ENCODE peak calls at places on chromosomes 4 and X, in eight cellular contexts. V is transverse colon; G is CD8-positive, alpha-beta memory T cell; J is neuronal stem cell; W is spleen; E is naive thymus-derived CD4-positive, alpha-beta T cell; Z is HFF-Myc; K is heart left ventricle. P is an unnamed sample.

GRCh38 chrX:53930513-53931380 is 113.5 kb downstream of the PHF8 start:
- DNase-seq in K (no peak), G (no peak), Z (no peak), E (no peak), J (no peak), W (no peak), V (no peak), P (peak)

GRCh38 chr4:184330008-184330400 is 112.3 kb upstream of the ENPP6 start:
- DNase-seq in Z (no peak), K (no peak), J (no peak), G (no peak), V (peak), E (no peak), W (peak), P (peak)

GRCh38 chrX:140343226-140343873 is 161.5 kb downstream of the SOX3 start:
- DNase-seq in J (no peak), E (no peak), V (no peak), G (no peak), Z (no peak), K (no peak), W (no peak), P (peak)

GRCh38 chrX:26918633-26919032 is 544.5 kb downstream of the PPP4R3C start:
- DNase-seq in J (peak), E (no peak), V (no peak), Z (no peak), G (no peak), W (no peak), K (no peak), P (no peak)

GRCh38 chr4:40149960-40150385 is 46.9 kb upstream of the RHOH start:
- DNase-seq in J (peak), G (peak), W (no peak), V (peak), Z (peak), E (peak), K (peak), P (peak)

GRCh38 chr4:39614487-39615162 is 24.0 kb downstream of the SMIM14 start:
- DNase-seq in G (no peak), J (no peak), E (no peak), Z (no peak), W (no peak), K (no peak), V (no peak), P (peak)

GRCh38 chrX:16628954-16629595 is 20.9 kb upstream of the S100G start:
- DNase-seq in E (no peak), Z (no peak), K (no peak), J (peak), W (no peak), V (no peak), G (no peak), P (no peak)

GRCh38 chr4:40749717-40750460 is at the start of gene NSUN7:
- DNase-seq in K (no peak), J (peak), W (peak), Z (no peak), G (no peak), V (peak), E (peak), P (peak)

GRCh38 chr4:20288047-20288650 is 36.4 kb downstream of the SLIT2 start:
- DNase-seq in V (no peak), Z (peak), W (no peak), G (no peak), E (no peak), K (no peak), J (no peak), P (peak)

GRCh38 chr4:31059753-31060522 is 339.8 kb downstream of the PCDH7 start:
- DNase-seq in W (no peak), E (no peak), Z (no peak), V (no peak), G (no peak), K (no peak), J (no peak), P (peak)
- H3K4me3 ChIP-seq in W (no peak), E (no peak), Z (no peak), V (no peak), G (no peak), K (no peak), J (no peak), P (no peak)

DNA sequence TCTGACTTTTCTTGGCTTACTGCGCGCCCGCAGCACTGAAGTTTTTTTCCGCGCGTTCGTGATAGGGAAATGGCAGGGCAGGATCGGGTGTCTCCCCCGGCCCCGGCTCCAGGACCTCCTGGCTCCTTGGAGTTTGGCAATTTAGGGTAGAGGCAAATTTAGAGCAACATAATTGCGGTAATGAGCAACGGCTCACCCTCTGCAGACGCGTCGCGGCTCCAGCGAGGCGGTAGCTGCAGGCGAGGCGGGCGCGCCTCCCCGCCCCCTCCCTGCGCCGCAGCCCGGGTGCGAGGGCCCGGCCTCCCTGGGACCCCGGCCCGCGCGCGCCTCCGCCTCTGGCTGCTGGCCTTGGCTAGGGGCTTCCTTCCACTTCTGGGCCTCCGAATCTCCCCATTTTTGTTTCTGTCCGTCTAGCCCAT is 6.2 kb downstream of the MSX1 start:
- DNase-seq in V (no peak), W (no peak), G (no peak), K (no peak), J (no peak), Z (no peak), E (no peak), P (no peak)
- H3K4me3 ChIP-seq in V (no peak), W (no peak), G (no peak), K (peak), J (peak), Z (no peak), E (no peak), P (peak)

GRCh38 chr4:25062098-25062497 is 31.4 kb upstream of the LGI2 start:
- DNase-seq in Z (no peak), K (no peak), J (no peak), G (no peak), W (no peak), E (no peak), V (no peak), P (no peak)

GRCh38 chr4:25058796-25059195 is 28.1 kb upstream of the LGI2 start:
- DNase-seq in Z (no peak), J (no peak), E (no peak), W (no peak), V (no peak), G (no peak), K (no peak), P (no peak)

GRCh38 chr4:25060179-25060578 is 29.4 kb upstream of the LGI2 start:
- DNase-seq in E (no peak), K (no peak), G (no peak), W (no peak), V (no peak), Z (no peak), J (no peak), P (no peak)

GRCh38 chr4:25061602-25062001 is 30.9 kb upstream of the LGI2 start:
- DNase-seq in K (no peak), V (no peak), G (no peak), J (no peak), E (no peak), W (no peak), Z (no peak), P (no peak)

GRCh38 chr4:25060586-25061340 is 30.0 kb upstream of the LGI2 start:
- DNase-seq in W (no peak), K (no peak), Z (no peak), E (no peak), G (no peak), V (no peak), J (no peak), P (no peak)
- H3K4me3 ChIP-seq in W (no peak), K (no peak), Z (no peak), E (no peak), G (no peak), V (no peak), J (no peak), P (no peak)

GRCh38 chrX:12973561-12974216 is 1.2 kb upstream of the TMSB4X start:
- DNase-seq in G (peak), J (no peak), V (no peak), E (peak), Z (no peak), W (peak), K (peak), P (no peak)

GRCh38 chrX:12972867-12973560 is 1.9 kb upstream of the TMSB4X start:
- DNase-seq in V (no peak), Z (no peak), K (no peak), J (no peak), W (no peak), G (no peak), E (no peak), P (no peak)

GRCh38 chrX:12970691-12971202 is 4.2 kb upstream of the TMSB4X start:
- DNase-seq in Z (no peak), W (peak), K (no peak), V (no peak), J (no peak), G (peak), E (peak), P (peak)

GRCh38 chrX:12972239-12972638 is 2.7 kb upstream of the TMSB4X start:
- DNase-seq in V (no peak), J (no peak), Z (no peak), W (no peak), G (no peak), E (no peak), K (no peak), P (no peak)

GRCh38 chrX:12971282-12972003 is 3.5 kb upstream of the TMSB4X start:
- DNase-seq in V (no peak), Z (no peak), K (peak), J (no peak), W (peak), G (no peak), E (no peak), P (no peak)
- H3K4me3 ChIP-seq in V (no peak), Z (no peak), K (no peak), J (no peak), W (no peak), G (peak), E (peak), P (no peak)

GRCh38 chrX:137573356-137574101 is 7.6 kb downstream of the ZIC3 start:
- DNase-seq in J (no peak), Z (no peak), W (no peak), K (no peak), G (no peak), E (no peak), V (no peak), P (peak)
- H3K4me3 ChIP-seq in J (no peak), Z (no peak), W (no peak), K (no peak), G (no peak), E (no peak), V (no peak), P (peak)

DNA sequence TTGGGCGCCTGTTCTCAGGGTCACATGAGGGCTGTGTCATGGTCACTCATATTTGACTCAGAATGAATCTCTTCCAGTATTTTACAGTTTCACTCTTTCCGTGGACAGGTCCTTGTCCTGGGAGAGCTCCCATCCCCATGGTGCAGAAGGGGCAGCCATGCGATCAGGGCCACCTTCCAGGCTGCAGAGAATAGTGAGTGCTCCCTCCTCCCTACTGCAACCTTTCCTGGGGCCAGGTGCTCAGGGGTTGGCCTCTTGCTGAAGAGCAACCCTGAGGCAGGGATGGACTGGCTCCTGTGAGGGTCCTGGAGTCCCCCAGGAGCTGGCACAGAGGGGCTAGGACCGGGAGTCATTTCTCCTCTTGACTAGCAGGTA is 108.4 kb downstream of the ABLIM2 start:
- DNase-seq in E (no peak), G (no peak), K (no peak), V (no peak), Z (no peak), J (no peak), W (no peak), P (no peak)
- H3K4me3 ChIP-seq in E (no peak), G (no peak), K (no peak), V (no peak), Z (no peak), J (no peak), W (no peak), P (no peak)

DNA sequence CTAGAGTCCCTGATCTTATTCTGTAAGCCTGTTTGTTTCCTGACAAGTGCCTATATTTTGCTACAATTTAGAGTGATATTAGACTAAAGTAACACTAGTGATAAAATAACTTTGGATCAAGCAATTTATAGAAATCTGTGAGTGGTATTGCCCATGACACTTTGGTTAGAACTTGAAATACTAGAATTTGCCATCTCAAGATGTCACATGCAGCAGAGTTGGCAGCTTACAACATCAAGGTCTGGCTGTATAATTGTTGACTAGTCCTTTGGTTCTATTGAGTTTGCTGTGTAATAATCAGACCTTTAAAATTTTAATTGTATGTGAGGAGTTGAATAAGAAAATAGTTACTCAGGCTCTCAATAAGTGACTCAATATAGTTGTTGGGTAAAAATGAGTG is 167.1 kb downstream of the RAPGEF2 start:
- DNase-seq in J (no peak), W (no peak), G (no peak), Z (no peak), K (no peak), E (no peak), V (no peak), P (no peak)
- H3K4me3 ChIP-seq in J (no peak), W (no peak), G (no peak), Z (no peak), K (no peak), E (no peak), V (no peak), P (no peak)

GRCh38 chr4:96097693-96098092 is 257.8 kb downstream of the PDHA2 start:
- DNase-seq in G (no peak), W (no peak), V (no peak), J (no peak), K (no peak), E (no peak), Z (no peak), P (no peak)

GRCh38 chr4:96093563-96093962 is 253.7 kb downstream of the PDHA2 start:
- DNase-seq in E (no peak), Z (no peak), G (no peak), W (no peak), V (no peak), J (no peak), K (no peak), P (no peak)

GRCh38 chr4:96097040-96097607 is 257.2 kb downstream of the PDHA2 start:
- DNase-seq in G (no peak), E (no peak), Z (no peak), V (no peak), K (no peak), J (peak), W (no peak), P (peak)

GRCh38 chr4:96093057-96093456 is 253.2 kb downstream of the PDHA2 start:
- DNase-seq in Z (no peak), G (no peak), W (no peak), J (no peak), E (no peak), K (no peak), V (peak), P (no peak)

DNA sequence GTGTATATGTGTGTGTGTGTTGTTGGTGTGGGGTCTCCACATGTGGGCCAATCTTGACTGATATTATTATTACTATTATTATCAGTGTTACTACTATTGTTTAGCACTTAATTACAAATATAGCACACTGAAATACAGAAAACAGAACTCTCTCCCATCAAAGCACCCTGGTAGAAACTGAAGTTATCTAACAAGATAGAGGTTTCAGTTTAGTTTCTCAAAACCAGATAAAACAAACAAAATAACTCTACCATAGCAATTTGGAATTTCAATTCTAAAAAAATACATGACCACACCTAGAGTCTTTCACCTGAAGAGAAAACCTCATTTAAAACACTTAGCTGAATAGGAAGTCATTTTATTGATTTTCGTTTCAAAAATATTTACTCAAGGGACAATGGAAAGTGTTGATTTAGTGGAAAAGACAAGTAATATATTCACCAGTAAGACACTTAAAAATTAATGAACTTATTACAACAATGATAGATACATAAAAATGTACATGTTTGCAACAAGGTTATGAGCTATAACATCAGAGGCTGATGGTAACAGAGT is 252.3 kb downstream of the PDHA2 start:
- DNase-seq in E (no peak), J (no peak), Z (no peak), G (no peak), W (no peak), V (no peak), K (no peak), P (no peak)
- H3K4me3 ChIP-seq in E (no peak), J (no peak), Z (no peak), G (no peak), W (no peak), V (no peak), K (no peak), P (no peak)

GRCh38 chr4:176319237-176319703 is 496 bp upstream of the SPCS3 start:
- DNase-seq in V (no peak), G (no peak), W (no peak), E (no peak), Z (no peak), K (no peak), J (no peak), P (no peak)
- H3K4me3 ChIP-seq in V (peak), G (peak), W (peak), E (peak), Z (peak), K (peak), J (peak), P (peak)

GRCh38 chr4:2802618-2803531 is 10.0 kb downstream of the SH3BP2 start:
- DNase-seq in G (peak), V (peak), K (no peak), Z (no peak), E (no peak), W (peak), J (no peak), P (no peak)

GRCh38 chr4:2798399-2799301 is 5.8 kb downstream of the SH3BP2 start:
- DNase-seq in G (peak), V (peak), Z (no peak), W (peak), K (peak), J (no peak), E (peak), P (no peak)

GRCh38 chr4:2799444-2799911 is 6.6 kb downstream of the SH3BP2 start:
- DNase-seq in G (peak), J (no peak), V (peak), W (peak), Z (no peak), E (no peak), K (no peak), P (no peak)

GRCh38 chr4:2799971-2800690 is 7.2 kb downstream of the SH3BP2 start:
- DNase-seq in V (peak), J (no peak), W (peak), K (peak), G (peak), E (no peak), Z (no peak), P (no peak)

DNA sequence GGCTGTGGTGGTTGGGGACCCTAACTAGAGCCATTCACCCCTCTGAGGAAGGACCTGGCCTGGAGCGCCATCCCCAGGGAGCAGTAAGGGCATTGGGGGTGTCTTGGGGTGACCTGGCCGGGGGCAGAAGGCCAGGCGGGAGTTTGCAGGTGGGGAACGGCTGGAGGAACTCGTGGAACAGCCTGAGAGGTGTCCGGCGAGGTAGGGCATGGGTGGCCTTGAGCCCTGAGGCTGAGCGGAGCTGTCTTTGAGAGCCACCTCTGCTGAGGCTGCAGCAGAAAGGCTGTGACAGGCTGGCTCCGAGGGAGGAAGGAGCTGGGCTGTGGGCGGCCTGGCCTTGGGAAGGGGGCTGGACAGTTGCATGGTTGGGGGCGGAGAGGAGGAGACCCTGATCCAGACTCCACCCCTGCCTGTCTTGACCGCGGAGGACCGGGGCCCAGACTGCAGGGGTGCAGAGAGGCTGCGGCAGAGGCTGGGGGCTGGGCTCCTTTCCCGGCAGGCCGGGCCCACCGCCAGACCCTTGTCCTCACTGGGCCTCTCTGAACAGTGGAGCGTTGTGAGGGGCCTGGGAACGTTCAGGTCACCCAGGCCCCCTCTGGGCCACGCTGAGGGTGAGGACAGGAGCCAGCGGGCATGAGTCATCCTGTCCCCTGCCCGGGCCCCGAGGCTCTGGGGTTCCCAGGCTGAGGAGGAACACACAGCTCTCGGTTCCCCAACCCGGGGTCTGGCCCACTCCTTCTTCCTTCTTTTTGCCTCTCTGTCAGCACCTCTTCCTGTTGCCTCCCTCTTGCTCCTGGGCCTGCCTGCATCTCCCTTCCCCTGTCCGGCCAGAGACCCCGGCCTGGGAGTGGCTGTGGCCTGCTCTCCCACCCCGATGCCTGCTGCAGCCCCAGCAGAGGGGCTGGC is 8.1 kb downstream of the SH3BP2 start:
- DNase-seq in Z (no peak), K (peak), V (peak), E (no peak), J (peak), G (peak), W (peak), P (peak)
- H3K4me3 ChIP-seq in Z (no peak), K (peak), V (no peak), E (no peak), J (peak), G (no peak), W (no peak), P (no peak)